ENCODE peak calls at places on chromosomes 4 and X, in nine cellular contexts. U is putamen, V is SW480, L is tibial artery, O is substantia nigra, N is LNCaP clone FGC, Y is non-pigmented ciliary epithelial cell, S is Right ventricle myocardium superior, K is NCI-H1048. Q is an unnamed sample.

GRCh38 chrX:110173192-110174175 is 144.4 kb downstream of the AMMECR1 start:
- DNase-seq in O (no peak), K (no peak), S (no peak), Y (no peak), N (peak), V (no peak), U (no peak), L (no peak), Q (no peak)

GRCh38 chr4:113499696-113500095 is 261.8 kb downstream of the CAMK2D start:
- DNase-seq in Y (peak), L (no peak), S (no peak), K (no peak), O (no peak), V (no peak), U (no peak), N (no peak), Q (no peak)

GRCh38 chr4:165865995-165866650 is 6.9 kb upstream of the TLL1 start:
- DNase-seq in S (no peak), N (no peak), L (no peak), V (no peak), U (no peak), K (no peak), O (no peak), Y (no peak), Q (no peak)

GRCh38 chr4:7388627-7389026 is 46.1 kb downstream of the PSAPL1 start:
- DNase-seq in O (no peak), L (no peak), V (no peak), S (no peak), Y (no peak), U (no peak), N (no peak), K (no peak), Q (no peak)

GRCh38 chrX:9019151-9019550 is 14.8 kb downstream of the FAM9B start:
- DNase-seq in V (no peak), N (no peak), Y (no peak), L (no peak), K (no peak), O (no peak), S (no peak), U (no peak), Q (no peak)

GRCh38 chr4:106565727-106566126 is 197.1 kb upstream of the GIMD1 start:
- DNase-seq in N (no peak), L (no peak), O (no peak), V (no peak), K (no peak), U (no peak), Y (no peak), S (no peak), Q (no peak)

GRCh38 chr4:95693594-95693993 is 144.8 kb upstream of the UNC5C start:
- DNase-seq in S (no peak), K (no peak), U (no peak), L (no peak), O (no peak), V (peak), N (no peak), Y (no peak), Q (no peak)

GRCh38 chrX:46306103-46306502 is 239.1 kb downstream of the ZNF674 start:
- DNase-seq in Y (no peak), N (peak), L (no peak), K (no peak), U (no peak), S (no peak), O (no peak), V (no peak), Q (no peak)

GRCh38 chrX:149284616-149285015 is 220.5 kb downstream of the IDS start:
- DNase-seq in Y (no peak), U (no peak), S (no peak), O (no peak), K (no peak), V (no peak), N (no peak), L (no peak), Q (peak)

GRCh38 chr4:72896515-72896914 is 173.0 kb downstream of the COX18 start:
- DNase-seq in S (no peak), V (no peak), K (no peak), N (no peak), L (no peak), U (no peak), O (no peak), Y (peak), Q (no peak)

GRCh38 chrX:68492583-68492982 is 6.3 kb upstream of the YIPF6 start:
- DNase-seq in S (no peak), V (no peak), N (no peak), Y (no peak), O (no peak), U (no peak), L (no peak), K (no peak), Q (no peak)

GRCh38 chrX:151870603-151871002 is 42.1 kb upstream of the MAGEA4 start:
- DNase-seq in V (no peak), O (no peak), N (no peak), K (no peak), S (no peak), L (no peak), Y (peak), U (no peak), Q (no peak)

GRCh38 chrX:68462653-68463052 is 29.4 kb upstream of the OPHN1 start:
- DNase-seq in V (peak), L (no peak), N (no peak), U (peak), S (no peak), O (peak), K (no peak), Y (no peak), Q (no peak)

GRCh38 chr4:112517067-112517588 is 1.1 kb upstream of the NEUROG2 start:
- DNase-seq in K (no peak), O (no peak), U (no peak), Y (no peak), N (no peak), S (no peak), V (no peak), L (no peak), Q (peak)

GRCh38 chr4:101020956-101021355 is 326.4 kb downstream of the PPP3CA start:
- DNase-seq in U (no peak), K (no peak), Y (peak), N (no peak), O (no peak), L (no peak), V (peak), S (no peak), Q (peak)